ENCODE peak calls at places on chromosomes 11 and 22, in ten cellular contexts. O is Caco-2; M is fibroblast of villous mesenchyme; Q is cardiac fibroblast; B is AG09319; X is A549; V is cardiac muscle cell; E is GM13976; W is CD4-positive, alpha-beta T cell; C is brain microvascular endothelial cell. D is an unnamed sample.

GRCh38 chr11:12629601-12630313 is 44.5 kb upstream of the TEAD1 start:
- DNase-seq in V (no peak), C (peak), W (no peak), X (no peak), E (no peak), Q (peak), O (no peak), M (peak), B (no peak), D (no peak)

GRCh38 chr22:20155330-20156041 is 4.6 kb upstream of the CCDC188 start:
- DNase-seq in O (no peak), C (peak), X (no peak), W (no peak), M (peak), Q (peak), V (no peak), E (no peak), B (peak), D (no peak)

GRCh38 chr11:34281256-34281655 is 76.6 kb downstream of the ABTB2 start:
- DNase-seq in X (peak), Q (peak), E (no peak), M (no peak), C (no peak), O (no peak), W (no peak), B (no peak), V (no peak), D (no peak)

GRCh38 chr11:114942207-114942606 is 263.9 kb downstream of the NXPE2 start:
- DNase-seq in B (no peak), M (no peak), V (peak), E (no peak), W (no peak), Q (no peak), C (no peak), X (no peak), O (no peak), D (no peak)

GRCh38 chr11:129853508-129854228 is 38.0 kb downstream of the TMEM45B start:
- DNase-seq in B (peak), Q (peak), M (peak), W (peak), X (peak), V (no peak), C (no peak), E (no peak), O (peak), D (no peak)

GRCh38 chr11:8766043-8766992 is 83.7 kb downstream of the RPL27A start:
- DNase-seq in O (no peak), C (peak), V (no peak), Q (peak), M (no peak), B (no peak), E (no peak), X (no peak), W (no peak), D (no peak)

GRCh38 chr22:50581950-50582561 is 593 bp downstream of the CHKB start:
- DNase-seq in W (no peak), M (peak), Q (peak), O (no peak), X (no peak), E (peak), C (no peak), V (no peak), B (no peak), D (no peak)

GRCh38 chr22:46070722-46071450 is 79.4 kb upstream of the PPARA start:
- DNase-seq in X (peak), B (no peak), M (peak), Q (peak), W (peak), O (peak), C (no peak), E (no peak), V (peak), D (peak)

GRCh38 chr22:42919199-42919598 is 62.1 kb upstream of the ARFGAP3 start:
- DNase-seq in E (no peak), Q (peak), C (no peak), V (no peak), X (peak), W (no peak), M (no peak), O (no peak), B (no peak), D (no peak)

GRCh38 chr11:75270896-75271415 is 30.4 kb downstream of the TPBGL start:
- DNase-seq in M (peak), B (no peak), V (no peak), E (no peak), W (peak), O (peak), Q (peak), C (no peak), X (peak), D (no peak)

GRCh38 chr11:9858218-9858617 is 194.3 kb downstream of the SWAP70 start:
- DNase-seq in E (no peak), C (no peak), W (no peak), B (no peak), X (peak), O (no peak), Q (no peak), M (no peak), V (no peak), D (no peak)

GRCh38 chr22:42340695-42341383 is 70.4 kb upstream of the TCF20 start:
- DNase-seq in B (no peak), X (no peak), C (no peak), V (peak), W (no peak), Q (no peak), O (no peak), M (no peak), E (no peak), D (no peak)

GRCh38 chr11:117820071-117820470 is 4.5 kb downstream of the FXYD2 start:
- DNase-seq in C (no peak), O (no peak), W (no peak), M (no peak), E (no peak), Q (no peak), V (no peak), B (no peak), X (no peak), D (no peak)

GRCh38 chr11:79266391-79266790 is 174.4 kb downstream of the TENM4 start:
- DNase-seq in O (no peak), V (peak), B (no peak), E (no peak), W (no peak), Q (no peak), X (no peak), M (no peak), C (no peak), D (no peak)

GRCh38 chr11:79265756-79266322 is 175.0 kb downstream of the TENM4 start:
- DNase-seq in O (no peak), B (no peak), Q (peak), W (no peak), X (no peak), V (peak), E (no peak), M (no peak), C (no peak), D (no peak)

GRCh38 chr11:79273781-79274180 is 167.0 kb downstream of the TENM4 start:
- DNase-seq in M (no peak), B (no peak), C (no peak), X (no peak), Q (no peak), W (no peak), O (no peak), V (no peak), E (no peak), D (no peak)

GRCh38 chr11:79274636-79275315 is 166.1 kb downstream of the TENM4 start:
- DNase-seq in W (no peak), X (no peak), C (no peak), O (no peak), Q (no peak), V (no peak), M (peak), E (no peak), B (no peak), D (no peak)

DNA sequence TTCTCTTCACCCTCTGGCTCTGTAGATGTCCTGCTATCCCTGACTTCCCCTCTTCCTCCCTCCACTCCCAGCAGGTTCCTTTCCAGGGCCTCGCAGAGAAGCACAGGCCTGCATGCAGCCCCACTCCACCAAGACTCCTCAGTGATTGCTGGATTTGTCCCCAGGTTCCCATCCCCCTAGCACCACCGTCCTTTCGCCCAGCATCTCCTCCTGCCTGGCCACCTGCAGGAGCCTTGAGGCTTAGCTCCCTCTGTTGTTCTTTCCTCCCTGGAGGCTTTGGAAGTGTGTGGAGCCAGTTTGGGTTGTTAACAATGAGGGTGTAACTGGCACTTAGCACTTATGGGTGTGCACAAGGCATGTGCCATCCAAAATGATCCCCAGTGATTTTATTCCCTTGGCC is 170.9 kb downstream of the TENM4 start:
- DNase-seq in M (no peak), C (no peak), E (no peak), O (no peak), W (no peak), B (no peak), Q (no peak), X (no peak), V (no peak), D (no peak)
- TF ChIP-seq CTCF in M (no peak), C (peak), E (no peak), O (no peak), W (no peak), B (no peak), Q (no peak), X (no peak), V (no peak), D (no peak)

GRCh38 chr11:86118201-86118600 is 49.3 kb upstream of the PICALM start:
- DNase-seq in Q (no peak), B (no peak), O (no peak), X (no peak), V (no peak), W (no peak), M (no peak), E (no peak), C (no peak), D (no peak)
- TF ChIP-seq CTCF in Q (no peak), B (no peak), O (no peak), X (no peak), V (no peak), W (no peak), M (no peak), E (no peak), C (no peak), D (no peak)

DNA sequence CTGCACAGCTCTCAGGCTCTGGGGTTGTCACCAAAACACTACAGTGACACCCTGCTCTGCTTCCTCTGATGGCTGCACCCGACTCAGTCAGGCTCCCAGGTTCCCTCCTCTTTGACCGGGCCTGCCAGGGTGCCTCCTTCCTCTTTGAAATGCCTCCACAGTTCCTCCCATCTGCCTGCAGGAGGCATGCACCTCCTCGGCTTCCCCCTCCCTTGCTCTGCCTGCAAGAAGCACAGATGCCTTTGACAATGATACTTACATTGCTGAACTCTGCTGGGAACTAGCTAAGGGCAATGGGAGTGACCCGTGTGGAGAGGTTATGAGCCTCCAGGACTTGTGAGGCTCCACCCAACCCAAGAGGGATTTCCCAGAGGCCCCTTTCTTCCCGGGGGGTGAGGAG is 674.1 kb downstream of the OPCML start:
- DNase-seq in E (no peak), X (peak), M (no peak), V (peak), W (no peak), B (no peak), Q (peak), C (peak), O (peak), D (no peak)
- TF ChIP-seq CTCF in E (no peak), X (no peak), M (no peak), V (peak), W (no peak), B (no peak), Q (peak), C (peak), O (peak), D (no peak)

GRCh38 chr22:26589367-26589844 is 526 bp downstream of the TPST2 start:
- DNase-seq in Q (peak), O (peak), B (no peak), E (peak), X (peak), C (no peak), M (peak), W (peak), V (peak), D (peak)

GRCh38 chr22:26590525-26590858 is 560 bp upstream of the TPST2 start:
- DNase-seq in M (no peak), W (no peak), O (no peak), B (no peak), V (no peak), E (no peak), C (no peak), X (no peak), Q (no peak), D (no peak)

GRCh38 chr22:26593763-26594162 is 3.8 kb upstream of the TPST2 start:
- DNase-seq in B (no peak), M (no peak), V (no peak), O (no peak), E (no peak), X (no peak), Q (no peak), W (no peak), C (no peak), D (no peak)

GRCh38 chr22:26589845-26590524 is at the start of gene TPST2:
- DNase-seq in E (peak), O (peak), Q (peak), X (peak), M (peak), W (peak), C (peak), B (peak), V (peak), D (peak)

GRCh38 chr22:26592368-26593015 is 2.6 kb upstream of the TPST2 start:
- DNase-seq in C (no peak), E (peak), X (no peak), M (no peak), O (no peak), V (no peak), W (peak), B (no peak), Q (no peak), D (peak)
- TF ChIP-seq CTCF in C (no peak), E (no peak), X (no peak), M (no peak), O (no peak), V (no peak), W (no peak), B (no peak), Q (no peak), D (no peak)

DNA sequence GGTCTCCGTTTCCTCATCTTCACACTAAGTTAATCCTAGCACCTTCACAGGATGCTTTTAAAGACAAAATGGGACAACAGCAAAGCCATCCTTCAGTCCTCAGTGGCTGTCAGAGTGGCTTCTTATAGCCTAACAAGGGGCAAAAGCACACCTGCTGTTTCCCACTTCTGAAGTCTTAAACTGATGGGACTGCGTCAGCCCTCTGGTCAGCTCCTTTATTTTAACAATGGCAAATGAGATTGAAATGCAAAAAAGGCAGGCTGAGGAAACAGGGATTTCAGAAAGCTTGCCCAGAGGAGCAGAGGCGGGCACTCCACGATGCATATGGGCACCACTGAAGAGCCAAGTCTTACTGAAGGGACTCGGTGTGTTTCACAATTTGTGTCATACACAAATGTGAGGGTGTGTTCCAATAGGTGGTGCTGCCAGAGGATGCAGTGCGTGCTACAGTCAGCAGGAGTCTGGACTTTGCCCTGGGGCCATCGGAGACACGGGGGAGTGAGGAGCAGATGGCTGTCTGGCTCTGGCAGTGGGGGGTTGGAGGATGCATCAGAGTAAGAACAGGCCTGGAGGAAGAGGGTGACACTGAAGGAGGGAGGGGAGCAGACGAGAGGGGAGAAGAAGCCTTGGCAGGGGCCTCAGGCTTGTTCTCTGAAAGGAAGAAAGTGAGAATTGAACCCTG is 47.3 kb downstream of the TENM4 start:
- DNase-seq in X (peak), Q (no peak), E (no peak), B (no peak), W (no peak), V (no peak), M (peak), O (peak), C (no peak), D (no peak)
- TF ChIP-seq CTCF in X (no peak), Q (no peak), E (no peak), B (no peak), W (no peak), V (no peak), M (no peak), O (peak), C (peak), D (no peak)

D was measured in natural killer cell.